ENCODE peak calls at places on chromosomes 3 and 15, in four cellular contexts. One of them, this sample, is unnamed.

GRCh38 chr15:75921732-75922703 is 18.3 kb downstream of the FBXO22 start:
- DNase-seq in WTC11: peak
- DNase-seq in GM12878: no peak
- DNase-seq in K562: no peak
- DNase-seq in this sample: no peak

GRCh38 chr15:80483656-80484055 is 79.5 kb downstream of the ARNT2 start:
- DNase-seq in WTC11: no peak
- DNase-seq in GM12878: no peak
- DNase-seq in K562: no peak
- DNase-seq in this sample: no peak

GRCh38 chr3:72178463-72179106 is 393.6 kb upstream of the PROK2 start:
- DNase-seq in WTC11: no peak
- DNase-seq in GM12878: no peak
- DNase-seq in K562: no peak
- DNase-seq in this sample: no peak

GRCh38 chr3:150890320-150890719 is 14.9 kb downstream of the MINDY4B start:
- DNase-seq in WTC11: no peak
- DNase-seq in GM12878: no peak
- DNase-seq in K562: no peak
- DNase-seq in this sample: no peak

GRCh38 chr3:96863129-96863740 is 48.8 kb downstream of the EPHA6 start:
- DNase-seq in WTC11: peak
- DNase-seq in GM12878: no peak
- DNase-seq in K562: peak
- DNase-seq in this sample: peak

GRCh38 chr3:58526124-58526957 is 10.6 kb downstream of the ACOX2 start:
- DNase-seq in WTC11: no peak
- DNase-seq in GM12878: no peak
- DNase-seq in K562: no peak
- DNase-seq in this sample: no peak

GRCh38 chr15:88624156-88624970 is 3.2 kb downstream of the AEN start:
- DNase-seq in WTC11: no peak
- DNase-seq in GM12878: no peak
- DNase-seq in K562: no peak
- DNase-seq in this sample: peak

GRCh38 chr3:15694628-15695027 is 93.1 kb downstream of the BTD start:
- DNase-seq in WTC11: no peak
- DNase-seq in GM12878: no peak
- DNase-seq in K562: no peak
- DNase-seq in this sample: no peak

GRCh38 chr3:55491296-55491816 is 4.2 kb upstream of the WNT5A start:
- DNase-seq in WTC11: no peak
- DNase-seq in GM12878: no peak
- DNase-seq in K562: no peak
- DNase-seq in this sample: no peak

DNA sequence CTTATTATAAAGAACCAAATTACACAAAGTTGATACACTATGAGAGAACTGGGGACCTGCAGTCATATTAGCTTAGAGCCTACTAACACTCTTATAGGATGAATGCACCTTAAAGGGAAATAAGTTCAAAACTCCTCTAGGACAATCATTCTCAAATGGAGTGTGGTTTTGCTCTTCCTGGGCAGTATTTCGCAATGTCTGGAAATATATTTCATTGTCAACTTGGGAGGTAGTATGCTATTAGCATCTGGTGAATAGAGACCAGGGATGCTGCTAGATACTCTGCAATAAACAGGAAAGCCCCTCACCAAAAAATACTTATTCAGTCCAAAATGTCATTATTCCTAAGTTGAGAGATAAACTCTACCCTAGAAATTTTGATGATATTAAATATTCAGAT is 451.4 kb upstream of the ARPP21 start:
- DNase-seq in WTC11: no peak
- DNase-seq in GM12878: no peak
- DNase-seq in K562: no peak
- DNase-seq in this sample: no peak
- TF ChIP-seq USF1 in WTC11: no peak
- TF ChIP-seq USF1 in GM12878: no peak
- TF ChIP-seq USF1 in K562: no peak
- TF ChIP-seq USF1 in this sample: no peak

GRCh38 chr15:56984681-56985515 is 66.5 kb downstream of the TCF12 start:
- DNase-seq in WTC11: no peak
- DNase-seq in GM12878: no peak
- DNase-seq in K562: no peak
- DNase-seq in this sample: no peak
- TF ChIP-seq USF1 in WTC11: no peak
- TF ChIP-seq USF1 in GM12878: no peak
- TF ChIP-seq USF1 in K562: no peak
- TF ChIP-seq USF1 in this sample: no peak

GRCh38 chr15:92797168-92798052 is 102.7 kb upstream of the CHD2 start:
- DNase-seq in WTC11: no peak
- DNase-seq in GM12878: peak
- DNase-seq in K562: peak
- DNase-seq in this sample: peak
- TF ChIP-seq USF1 in WTC11: no peak
- TF ChIP-seq USF1 in GM12878: no peak
- TF ChIP-seq USF1 in K562: no peak
- TF ChIP-seq USF1 in this sample: no peak

GRCh38 chr3:53748512-53749271 is 97.5 kb downstream of the CHDH start:
- DNase-seq in WTC11: no peak
- DNase-seq in GM12878: peak
- DNase-seq in K562: no peak
- DNase-seq in this sample: no peak
- TF ChIP-seq USF1 in WTC11: no peak
- TF ChIP-seq USF1 in GM12878: no peak
- TF ChIP-seq USF1 in K562: no peak
- TF ChIP-seq USF1 in this sample: no peak

GRCh38 chr3:127209840-127210653 is 17.1 kb downstream of the PRR23E start:
- DNase-seq in WTC11: no peak
- DNase-seq in GM12878: no peak
- DNase-seq in K562: no peak
- DNase-seq in this sample: peak
- TF ChIP-seq USF1 in WTC11: no peak
- TF ChIP-seq USF1 in GM12878: no peak
- TF ChIP-seq USF1 in K562: no peak
- TF ChIP-seq USF1 in this sample: no peak

GRCh38 chr3:9194509-9195184 is 54.8 kb downstream of the SRGAP3 start:
- DNase-seq in WTC11: no peak
- DNase-seq in GM12878: no peak
- DNase-seq in K562: no peak
- DNase-seq in this sample: no peak
- TF ChIP-seq USF1 in WTC11: no peak
- TF ChIP-seq USF1 in GM12878: no peak
- TF ChIP-seq USF1 in K562: no peak
- TF ChIP-seq USF1 in this sample: no peak

GRCh38 chr3:69460034-69460433 is 74.1 kb upstream of the FRMD4B start:
- DNase-seq in WTC11: no peak
- DNase-seq in GM12878: no peak
- DNase-seq in K562: no peak
- DNase-seq in this sample: peak

GRCh38 chr3:69458798-69459197 is 72.9 kb upstream of the FRMD4B start:
- DNase-seq in WTC11: no peak
- DNase-seq in GM12878: no peak
- DNase-seq in K562: no peak
- DNase-seq in this sample: no peak

GRCh38 chr3:69462826-69463100 is 76.9 kb upstream of the FRMD4B start:
- DNase-seq in WTC11: no peak
- DNase-seq in GM12878: no peak
- DNase-seq in K562: no peak
- DNase-seq in this sample: no peak

GRCh38 chr3:69463546-69463945 is 77.7 kb upstream of the FRMD4B start:
- DNase-seq in WTC11: no peak
- DNase-seq in GM12878: no peak
- DNase-seq in K562: no peak
- DNase-seq in this sample: no peak

GRCh38 chr3:69462022-69462825 is 76.3 kb upstream of the FRMD4B start:
- DNase-seq in WTC11: no peak
- DNase-seq in GM12878: no peak
- DNase-seq in K562: no peak
- DNase-seq in this sample: no peak
- TF ChIP-seq USF1 in WTC11: no peak
- TF ChIP-seq USF1 in GM12878: no peak
- TF ChIP-seq USF1 in K562: no peak
- TF ChIP-seq USF1 in this sample: no peak

DNA sequence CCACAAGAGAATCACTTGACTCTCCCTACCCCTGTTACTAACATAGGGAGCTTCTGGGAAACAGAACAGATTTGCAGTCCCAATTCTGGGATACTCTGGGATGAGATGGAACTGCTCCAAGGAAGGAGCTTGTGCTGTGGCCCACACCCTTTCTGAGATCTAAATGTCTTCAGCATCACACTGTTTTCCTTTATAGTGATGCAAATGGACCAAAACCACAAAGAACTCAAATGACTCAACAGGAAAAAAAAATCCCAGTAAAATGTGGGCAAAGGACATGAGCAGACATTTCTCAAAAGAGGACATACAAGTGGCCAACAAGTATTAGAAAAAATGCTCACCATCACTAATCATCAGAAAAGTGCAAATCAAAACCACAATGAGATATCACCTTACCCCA is 155.6 kb downstream of the NECTIN3 start:
- DNase-seq in WTC11: no peak
- DNase-seq in GM12878: no peak
- DNase-seq in K562: no peak
- DNase-seq in this sample: no peak
- TF ChIP-seq USF1 in WTC11: no peak
- TF ChIP-seq USF1 in GM12878: no peak
- TF ChIP-seq USF1 in K562: no peak
- TF ChIP-seq USF1 in this sample: no peak

This sample was measured in SK-N-SH.